ENCODE peak calls at places on chromosomes 5 and 9, in eight cellular contexts. One of them, this sample, is unnamed.

GRCh38 chr5:1729641-1730486 is 69.8 kb downstream of the MRPL36 start:
- DNase-seq in cardiac fibroblast: no peak
- DNase-seq in thoracic aorta: no peak
- DNase-seq in fibroblast of lung: no peak
- DNase-seq in GM13976: no peak
- DNase-seq in fibroblast of mammary gland: no peak
- DNase-seq in WTC11: no peak
- DNase-seq in transverse colon: no peak
- DNase-seq in this sample: no peak

GRCh38 chr9:79195904-79196303 is 375.9 kb upstream of the TLE4 start:
- DNase-seq in WTC11: no peak
- DNase-seq in thoracic aorta: no peak
- DNase-seq in fibroblast of mammary gland: peak
- DNase-seq in GM13976: no peak
- DNase-seq in cardiac fibroblast: peak
- DNase-seq in fibroblast of lung: peak
- DNase-seq in transverse colon: no peak
- DNase-seq in this sample: no peak

GRCh38 chr9:37187269-37187668 is 66.9 kb downstream of the ZCCHC7 start:
- DNase-seq in fibroblast of lung: no peak
- DNase-seq in thoracic aorta: no peak
- DNase-seq in GM13976: no peak
- DNase-seq in cardiac fibroblast: no peak
- DNase-seq in WTC11: peak
- DNase-seq in fibroblast of mammary gland: no peak
- DNase-seq in transverse colon: peak
- DNase-seq in this sample: no peak

GRCh38 chr9:75088646-75089368 is 493 bp downstream of the OSTF1 start:
- DNase-seq in fibroblast of mammary gland: peak
- DNase-seq in transverse colon: peak
- DNase-seq in WTC11: peak
- DNase-seq in thoracic aorta: no peak
- DNase-seq in fibroblast of lung: peak
- DNase-seq in GM13976: peak
- DNase-seq in cardiac fibroblast: peak
- DNase-seq in this sample: peak

GRCh38 chr5:149030392-149030791 is 32.5 kb downstream of the SH3TC2 start:
- DNase-seq in WTC11: no peak
- DNase-seq in thoracic aorta: no peak
- DNase-seq in transverse colon: no peak
- DNase-seq in cardiac fibroblast: no peak
- DNase-seq in GM13976: no peak
- DNase-seq in fibroblast of lung: peak
- DNase-seq in fibroblast of mammary gland: no peak
- DNase-seq in this sample: no peak

GRCh38 chr9:129458663-129459549 is 162.0 kb downstream of the C9orf50 start:
- DNase-seq in cardiac fibroblast: no peak
- DNase-seq in fibroblast of mammary gland: no peak
- DNase-seq in transverse colon: peak
- DNase-seq in thoracic aorta: no peak
- DNase-seq in GM13976: no peak
- DNase-seq in fibroblast of lung: no peak
- DNase-seq in WTC11: no peak
- DNase-seq in this sample: peak

GRCh38 chr9:18976368-18977238 is 56.4 kb downstream of the SAXO1 start:
- DNase-seq in thoracic aorta: no peak
- DNase-seq in WTC11: no peak
- DNase-seq in GM13976: no peak
- DNase-seq in transverse colon: no peak
- DNase-seq in fibroblast of mammary gland: peak
- DNase-seq in cardiac fibroblast: peak
- DNase-seq in fibroblast of lung: peak
- DNase-seq in this sample: no peak

GRCh38 chr9:134980516-134980915 is 62.8 kb upstream of the FCN1 start:
- DNase-seq in GM13976: no peak
- DNase-seq in WTC11: no peak
- DNase-seq in cardiac fibroblast: no peak
- DNase-seq in thoracic aorta: no peak
- DNase-seq in fibroblast of lung: no peak
- DNase-seq in transverse colon: no peak
- DNase-seq in fibroblast of mammary gland: no peak
- DNase-seq in this sample: no peak

GRCh38 chr9:79360387-79361347 is 211.1 kb upstream of the TLE4 start:
- DNase-seq in thoracic aorta: no peak
- DNase-seq in cardiac fibroblast: peak
- DNase-seq in fibroblast of lung: no peak
- DNase-seq in transverse colon: no peak
- DNase-seq in GM13976: no peak
- DNase-seq in fibroblast of mammary gland: no peak
- DNase-seq in WTC11: no peak
- DNase-seq in this sample: no peak

GRCh38 chr5:62536232-62536631 is 42.4 kb upstream of the LRRC70 start:
- DNase-seq in thoracic aorta: no peak
- DNase-seq in WTC11: no peak
- DNase-seq in fibroblast of mammary gland: no peak
- DNase-seq in GM13976: no peak
- DNase-seq in fibroblast of lung: no peak
- DNase-seq in transverse colon: no peak
- DNase-seq in cardiac fibroblast: no peak
- DNase-seq in this sample: no peak

GRCh38 chr5:120609570-120609969 is 145.5 kb downstream of the PRR16 start:
- DNase-seq in cardiac fibroblast: no peak
- DNase-seq in WTC11: no peak
- DNase-seq in transverse colon: no peak
- DNase-seq in thoracic aorta: no peak
- DNase-seq in GM13976: no peak
- DNase-seq in fibroblast of lung: no peak
- DNase-seq in fibroblast of mammary gland: peak
- DNase-seq in this sample: no peak

GRCh38 chr9:126299706-126300276 is 26.8 kb upstream of the MVB12B start:
- DNase-seq in fibroblast of lung: no peak
- DNase-seq in fibroblast of mammary gland: peak
- DNase-seq in transverse colon: no peak
- DNase-seq in WTC11: no peak
- DNase-seq in GM13976: no peak
- DNase-seq in cardiac fibroblast: peak
- DNase-seq in thoracic aorta: no peak
- DNase-seq in this sample: no peak

GRCh38 chr5:80835128-80835527 is 125.0 kb upstream of the RASGRF2 start:
- DNase-seq in GM13976: no peak
- DNase-seq in fibroblast of mammary gland: no peak
- DNase-seq in thoracic aorta: no peak
- DNase-seq in WTC11: no peak
- DNase-seq in fibroblast of lung: no peak
- DNase-seq in cardiac fibroblast: no peak
- DNase-seq in transverse colon: no peak
- DNase-seq in this sample: no peak

GRCh38 chr5:92119110-92119509 is 736.0 kb upstream of the ARRDC3 start:
- DNase-seq in cardiac fibroblast: no peak
- DNase-seq in WTC11: no peak
- DNase-seq in fibroblast of mammary gland: no peak
- DNase-seq in transverse colon: no peak
- DNase-seq in thoracic aorta: no peak
- DNase-seq in fibroblast of lung: no peak
- DNase-seq in GM13976: no peak
- DNase-seq in this sample: no peak

GRCh38 chr5:90956511-90956910 is 397.9 kb downstream of the ADGRV1 start:
- DNase-seq in cardiac fibroblast: no peak
- DNase-seq in fibroblast of mammary gland: peak
- DNase-seq in thoracic aorta: no peak
- DNase-seq in GM13976: no peak
- DNase-seq in transverse colon: no peak
- DNase-seq in WTC11: no peak
- DNase-seq in fibroblast of lung: no peak
- DNase-seq in this sample: no peak

GRCh38 chr9:129542761-129543160 is 78.1 kb downstream of the C9orf50 start:
- DNase-seq in fibroblast of mammary gland: no peak
- DNase-seq in WTC11: no peak
- DNase-seq in thoracic aorta: no peak
- DNase-seq in fibroblast of lung: no peak
- DNase-seq in GM13976: no peak
- DNase-seq in cardiac fibroblast: no peak
- DNase-seq in transverse colon: no peak
- DNase-seq in this sample: no peak

GRCh38 chr9:12843735-12844134 is 68.9 kb downstream of the LURAP1L start:
- DNase-seq in fibroblast of mammary gland: no peak
- DNase-seq in cardiac fibroblast: no peak
- DNase-seq in transverse colon: no peak
- DNase-seq in fibroblast of lung: no peak
- DNase-seq in thoracic aorta: no peak
- DNase-seq in GM13976: no peak
- DNase-seq in WTC11: no peak
- DNase-seq in this sample: no peak

GRCh38 chr5:57094753-57095683 is 78.8 kb upstream of the GPBP1 start:
- DNase-seq in GM13976: no peak
- DNase-seq in transverse colon: peak
- DNase-seq in thoracic aorta: no peak
- DNase-seq in WTC11: peak
- DNase-seq in cardiac fibroblast: peak
- DNase-seq in fibroblast of mammary gland: peak
- DNase-seq in fibroblast of lung: no peak
- DNase-seq in this sample: peak

GRCh38 chr5:109936091-109936490 is 246.4 kb downstream of the MAN2A1 start:
- DNase-seq in fibroblast of lung: no peak
- DNase-seq in WTC11: no peak
- DNase-seq in thoracic aorta: no peak
- DNase-seq in GM13976: no peak
- DNase-seq in fibroblast of mammary gland: peak
- DNase-seq in cardiac fibroblast: no peak
- DNase-seq in transverse colon: no peak
- DNase-seq in this sample: no peak

GRCh38 chr9:4921449-4921848 is 63.6 kb upstream of the JAK2 start:
- DNase-seq in fibroblast of mammary gland: no peak
- DNase-seq in WTC11: no peak
- DNase-seq in cardiac fibroblast: no peak
- DNase-seq in thoracic aorta: no peak
- DNase-seq in transverse colon: no peak
- DNase-seq in fibroblast of lung: no peak
- DNase-seq in GM13976: no peak
- DNase-seq in this sample: no peak

DNA sequence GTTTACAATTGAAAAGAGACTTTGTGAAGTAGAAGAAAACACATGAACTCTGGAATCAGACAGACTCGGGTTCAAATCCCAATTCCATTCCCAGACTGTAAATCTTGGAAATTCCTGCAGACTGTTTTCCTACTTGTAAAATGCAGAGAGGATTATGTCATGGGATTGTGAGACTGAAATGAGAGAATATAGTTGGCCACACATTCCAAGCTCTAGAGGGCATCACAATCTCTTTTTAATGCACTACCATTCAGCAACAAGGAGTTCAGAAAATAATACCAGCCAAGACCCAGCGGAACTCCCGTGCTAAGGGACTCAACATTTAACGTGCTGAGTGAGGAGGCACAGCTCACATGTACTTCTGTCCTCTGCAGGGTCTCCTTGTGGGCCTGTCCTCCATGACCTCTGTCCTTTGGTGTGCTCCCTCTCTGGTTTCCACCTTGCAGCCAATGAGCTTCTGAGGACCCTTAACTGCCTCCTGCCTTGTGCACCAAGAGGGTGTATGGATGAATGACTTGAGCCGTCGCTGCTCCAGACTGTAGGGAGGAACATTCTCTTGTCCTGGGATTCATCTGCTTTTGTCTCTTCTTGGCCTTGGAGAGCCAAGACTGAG is 263.5 kb downstream of the NTRK2 start:
- DNase-seq in cardiac fibroblast: no peak
- DNase-seq in thoracic aorta: no peak
- DNase-seq in fibroblast of lung: no peak
- DNase-seq in transverse colon: no peak
- DNase-seq in GM13976: no peak
- DNase-seq in WTC11: no peak
- DNase-seq in fibroblast of mammary gland: no peak
- DNase-seq in this sample: no peak
- TF ChIP-seq CTCF in cardiac fibroblast: no peak
- TF ChIP-seq CTCF in thoracic aorta: no peak
- TF ChIP-seq CTCF in fibroblast of lung: no peak
- TF ChIP-seq CTCF in transverse colon: no peak
- TF ChIP-seq CTCF in GM13976: no peak
- TF ChIP-seq CTCF in WTC11: no peak
- TF ChIP-seq CTCF in fibroblast of mammary gland: no peak
- TF ChIP-seq CTCF in this sample: no peak

DNA sequence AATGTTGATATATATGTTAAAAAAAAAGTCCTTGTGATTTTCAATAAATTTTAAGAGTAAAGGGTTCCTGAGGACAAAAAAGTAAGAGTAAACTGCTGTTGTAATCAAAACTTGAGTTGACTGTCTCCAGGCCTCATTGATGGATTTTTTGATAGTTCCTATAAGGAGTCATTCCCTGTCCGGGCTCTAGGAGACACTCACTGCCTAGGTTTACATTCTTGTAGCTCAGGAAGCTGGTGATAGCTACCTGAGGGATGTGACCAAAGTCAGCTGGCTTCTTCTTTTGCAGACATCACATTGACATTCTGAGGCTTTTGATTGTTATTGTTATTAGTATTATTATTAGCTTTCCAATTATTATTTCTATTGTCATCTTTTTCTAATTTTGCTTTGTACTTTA is 116.5 kb upstream of the FBXL7 start:
- DNase-seq in thoracic aorta: no peak
- DNase-seq in GM13976: no peak
- DNase-seq in WTC11: no peak
- DNase-seq in transverse colon: no peak
- DNase-seq in cardiac fibroblast: peak
- DNase-seq in fibroblast of lung: peak
- DNase-seq in fibroblast of mammary gland: peak
- DNase-seq in this sample: no peak
- TF ChIP-seq CTCF in thoracic aorta: peak
- TF ChIP-seq CTCF in GM13976: no peak
- TF ChIP-seq CTCF in WTC11: peak
- TF ChIP-seq CTCF in transverse colon: no peak
- TF ChIP-seq CTCF in cardiac fibroblast: peak
- TF ChIP-seq CTCF in fibroblast of lung: peak
- TF ChIP-seq CTCF in fibroblast of mammary gland: peak
- TF ChIP-seq CTCF in this sample: no peak

DNA sequence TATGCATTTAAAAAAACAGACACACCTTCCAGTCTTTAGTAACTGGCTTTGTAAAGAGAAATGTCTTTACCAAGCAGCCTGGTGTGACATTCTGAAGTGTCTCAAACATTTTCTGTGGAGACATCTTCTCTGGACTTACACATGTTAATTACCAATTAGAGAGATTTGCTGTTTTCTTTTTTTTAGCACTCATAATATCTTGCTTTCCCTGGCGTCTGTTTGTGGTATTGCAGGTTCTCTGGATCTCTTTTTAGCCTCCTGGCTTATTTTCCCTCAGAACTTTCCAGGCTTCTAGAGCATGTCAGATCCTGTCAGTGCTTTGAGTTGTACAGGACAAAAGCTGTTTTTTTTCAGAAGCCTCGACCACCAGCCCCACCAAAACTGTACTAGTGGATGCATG is 92.5 kb downstream of the MSX2 start:
- DNase-seq in GM13976: no peak
- DNase-seq in WTC11: no peak
- DNase-seq in cardiac fibroblast: no peak
- DNase-seq in transverse colon: no peak
- DNase-seq in thoracic aorta: no peak
- DNase-seq in fibroblast of lung: no peak
- DNase-seq in fibroblast of mammary gland: no peak
- DNase-seq in this sample: no peak
- TF ChIP-seq CTCF in GM13976: no peak
- TF ChIP-seq CTCF in WTC11: peak
- TF ChIP-seq CTCF in cardiac fibroblast: peak
- TF ChIP-seq CTCF in transverse colon: no peak
- TF ChIP-seq CTCF in thoracic aorta: no peak
- TF ChIP-seq CTCF in fibroblast of lung: peak
- TF ChIP-seq CTCF in fibroblast of mammary gland: peak
- TF ChIP-seq CTCF in this sample: no peak

GRCh38 chr9:121609845-121610637 is 41.4 kb upstream of the DAB2IP start:
- DNase-seq in cardiac fibroblast: peak
- DNase-seq in transverse colon: no peak
- DNase-seq in GM13976: no peak
- DNase-seq in fibroblast of mammary gland: peak
- DNase-seq in WTC11: no peak
- DNase-seq in thoracic aorta: peak
- DNase-seq in fibroblast of lung: peak
- DNase-seq in this sample: peak
- TF ChIP-seq CTCF in cardiac fibroblast: no peak
- TF ChIP-seq CTCF in transverse colon: no peak
- TF ChIP-seq CTCF in GM13976: no peak
- TF ChIP-seq CTCF in fibroblast of mammary gland: no peak
- TF ChIP-seq CTCF in WTC11: no peak
- TF ChIP-seq CTCF in thoracic aorta: no peak
- TF ChIP-seq CTCF in fibroblast of lung: peak
- TF ChIP-seq CTCF in this sample: no peak